ENCODE peak calls at places on chromosomes 3 and 15, in four cellular contexts. S, B, P and M are unnamed samples.

GRCh38 chr3:158808697-158809096 is 6.8 kb downstream of the MFSD1 start:
- DNase-seq in S (no peak), B (no peak), P (no peak), M (no peak)

GRCh38 chr3:134369231-134369741 is 5.0 kb downstream of the AMOTL2 start:
- DNase-seq in S (no peak), B (no peak), P (no peak), M (no peak)

GRCh38 chr3:55207744-55208143 is 279.4 kb downstream of the WNT5A start:
- DNase-seq in S (no peak), B (no peak), P (no peak), M (no peak)

GRCh38 chr15:41968738-41969137 is 3.6 kb downstream of the EHD4 start:
- DNase-seq in S (no peak), B (no peak), P (peak; percentile 28), M (no peak)

GRCh38 chr3:113664523-113665094 is 31.8 kb downstream of the USF3 start:
- DNase-seq in S (peak; percentile 25), B (no peak), P (no peak), M (no peak)

GRCh38 chr3:69328903-69329302 is 57.0 kb downstream of the FRMD4B start:
- DNase-seq in S (no peak), B (no peak), P (no peak), M (no peak)

GRCh38 chr3:196970547-196971093 is 2.0 kb upstream of the PIGZ start:
- DNase-seq in S (no peak), B (no peak), P (no peak), M (no peak)

GRCh38 chr3:45110185-45110833 is 35.9 kb downstream of the CDCP1 start:
- DNase-seq in S (peak; percentile 53), B (no peak), P (no peak), M (no peak)

GRCh38 chr3:149472393-149472792 is 2.1 kb upstream of the TM4SF4 start:
- DNase-seq in S (no peak), B (no peak), P (no peak), M (no peak)

GRCh38 chr3:179967622-179968021 is 69.1 kb downstream of the PEX5L start:
- DNase-seq in S (no peak), B (no peak), P (no peak), M (no peak)

GRCh38 chr3:153038367-153038766 is 123.7 kb upstream of the RAP2B start:
- DNase-seq in S (no peak), B (no peak), P (no peak), M (no peak)

GRCh38 chr3:55488398-55489055 is 1.4 kb upstream of the WNT5A start:
- DNase-seq in S (no peak), B (peak; percentile 15), P (peak; percentile 26), M (peak; percentile 56)

DNA sequence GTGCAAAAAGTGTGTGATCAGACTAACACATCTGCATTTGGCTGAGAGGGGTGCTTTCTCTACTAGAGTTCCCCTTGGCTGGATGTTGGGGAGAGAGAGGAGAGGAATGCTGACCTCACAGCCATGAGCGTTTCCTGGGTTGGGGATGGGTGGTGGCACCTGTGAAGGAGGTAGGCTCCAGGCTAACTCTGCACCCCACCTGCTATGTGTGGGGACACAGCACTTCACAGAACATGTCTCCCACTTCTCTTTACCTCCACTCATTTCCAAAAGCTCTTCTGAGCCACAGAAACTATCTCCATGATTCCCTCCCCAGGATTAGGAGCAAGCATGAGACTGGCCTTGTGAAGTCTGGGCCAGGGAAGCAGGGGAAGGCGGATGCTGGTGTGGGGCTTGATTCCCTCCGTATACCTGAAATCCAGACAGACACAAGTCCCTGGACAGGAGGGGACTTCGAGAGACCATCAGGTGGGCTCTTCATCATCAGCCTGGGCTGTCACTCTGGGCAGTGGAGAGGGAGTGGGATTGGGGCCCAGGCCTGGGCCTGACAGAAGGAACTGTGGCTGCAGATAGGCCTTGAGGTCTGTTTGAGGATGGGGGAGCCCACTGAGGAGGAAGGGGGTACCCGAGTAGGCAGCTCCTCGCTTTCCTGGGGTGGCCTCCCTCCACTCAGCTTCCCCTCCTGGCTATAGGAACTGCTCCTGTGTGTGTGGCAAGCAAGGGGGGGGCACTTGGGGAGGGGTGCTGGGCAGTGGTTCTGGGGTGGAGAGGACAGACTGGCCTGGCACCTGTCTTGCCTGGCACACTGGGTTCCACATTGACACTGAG is 40.7 kb downstream of the FEM1B start:
- DNase-seq in S (no peak), B (no peak), P (no peak), M (no peak)
- TF ChIP-seq TARDBP in S (no peak), B (no peak), P (no peak), M (no peak)

GRCh38 chr15:77040673-77041072 is 30.2 kb downstream of the TSPAN3 start:
- DNase-seq in S (no peak), B (no peak), P (no peak), M (no peak)

GRCh38 chr15:77042245-77042644 is 28.7 kb downstream of the TSPAN3 start:
- DNase-seq in S (no peak), B (no peak), P (no peak), M (no peak)

GRCh38 chr15:77044228-77045042 is 26.5 kb downstream of the TSPAN3 start:
- DNase-seq in S (no peak), B (no peak), P (no peak), M (no peak)

GRCh38 chr15:77045985-77046384 is 24.9 kb downstream of the TSPAN3 start:
- DNase-seq in S (no peak), B (no peak), P (no peak), M (no peak)

DNA sequence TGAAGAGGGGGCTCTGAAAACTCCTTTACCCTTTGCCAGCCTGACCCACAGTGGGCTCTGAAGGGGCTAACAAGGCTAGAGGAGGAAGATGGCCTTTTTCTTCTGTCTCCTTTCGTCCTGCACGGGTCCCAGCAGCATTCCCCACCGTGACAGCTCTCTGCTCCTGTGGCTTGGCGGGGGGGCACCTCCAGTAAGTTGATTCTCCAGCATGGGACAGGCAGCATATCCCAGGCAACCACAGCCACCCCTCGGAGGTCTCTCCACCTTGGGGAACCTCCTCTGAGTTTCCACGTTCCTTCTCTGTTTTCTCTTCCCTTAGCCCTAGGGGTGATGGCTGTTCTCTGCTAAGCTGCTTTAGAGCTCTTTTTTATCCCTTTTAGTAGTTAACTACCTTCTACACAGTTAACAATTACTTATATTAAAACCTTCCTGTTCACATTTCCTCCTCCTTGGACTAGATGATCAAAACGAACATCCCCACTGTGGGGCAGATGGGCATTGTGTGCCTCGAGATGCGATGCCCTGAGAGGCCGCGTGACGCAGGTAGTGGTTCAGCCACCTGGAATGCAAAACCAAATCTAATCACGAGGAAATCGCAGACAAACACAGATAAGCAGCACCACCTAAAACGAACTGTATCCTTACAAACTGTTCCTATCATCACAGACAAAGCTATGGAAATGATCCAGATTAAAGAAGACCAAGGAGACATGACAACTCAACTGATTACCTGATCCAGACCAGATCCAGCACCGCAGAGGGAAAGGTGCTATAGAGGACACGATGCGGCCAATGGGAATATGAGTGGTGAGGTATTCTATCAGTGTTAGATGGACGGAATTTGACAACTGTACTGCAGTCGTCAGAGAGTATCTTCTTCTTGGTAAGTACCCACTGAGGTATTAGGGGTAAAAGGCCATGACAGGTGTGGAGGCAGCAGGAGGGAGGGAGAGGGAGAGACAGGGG is 27.7 kb downstream of the TSPAN3 start:
- DNase-seq in S (no peak), B (no peak), P (no peak), M (no peak)
- TF ChIP-seq BHLHE40 in S (no peak), B (no peak), P (no peak), M (no peak)

DNA sequence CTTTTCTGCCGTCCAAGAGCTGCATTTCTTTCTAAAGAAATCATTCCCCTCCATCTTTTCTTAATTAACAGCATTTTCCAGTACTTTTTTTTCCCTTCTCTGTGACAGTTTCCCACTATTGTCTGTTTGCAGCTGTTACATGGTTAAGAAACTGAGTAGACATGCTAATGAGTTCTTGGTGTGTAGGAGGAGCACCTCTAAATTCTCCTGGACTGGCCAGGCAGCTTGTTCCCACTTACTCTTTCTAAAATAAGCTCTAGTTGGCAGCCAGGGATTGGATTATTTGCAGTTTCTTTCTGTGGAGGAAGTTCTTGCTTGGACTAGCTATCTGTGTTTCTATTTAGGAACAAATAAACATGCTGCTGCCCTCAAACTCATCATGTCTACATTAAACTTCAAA is 235.1 kb upstream of the GAP43 start:
- DNase-seq in S (no peak), B (no peak), P (no peak), M (no peak)
- TF ChIP-seq TARDBP in S (no peak), B (no peak), P (no peak), M (no peak)

GRCh38 chr3:122343654-122344053 is 18.6 kb downstream of the CSTA start:
- DNase-seq in S (no peak), B (no peak), P (no peak), M (no peak)
- TF ChIP-seq BHLHE40 in S (no peak), B (no peak), P (no peak), M (no peak)

GRCh38 chr3:94036909-94037507 is 8.6 kb upstream of the STX19 start:
- DNase-seq in S (peak; percentile 29), B (peak; percentile 6), P (no peak), M (peak; percentile 30)
- TF ChIP-seq TARDBP in S (no peak), B (no peak), P (no peak), M (no peak)

GRCh38 chr3:106345353-106346027 is 476.7 kb upstream of the CBLB start:
- DNase-seq in S (no peak), B (no peak), P (no peak), M (no peak)
- TF ChIP-seq BHLHE40 in S (no peak), B (no peak), P (no peak), M (no peak)

GRCh38 chr3:11260460-11260859 is 11.7 kb upstream of the ATG7 start:
- DNase-seq in S (no peak), B (no peak), P (no peak), M (no peak)

GRCh38 chr3:11254876-11255275 is 17.3 kb upstream of the ATG7 start:
- DNase-seq in S (no peak), B (no peak), P (no peak), M (no peak)

DNA sequence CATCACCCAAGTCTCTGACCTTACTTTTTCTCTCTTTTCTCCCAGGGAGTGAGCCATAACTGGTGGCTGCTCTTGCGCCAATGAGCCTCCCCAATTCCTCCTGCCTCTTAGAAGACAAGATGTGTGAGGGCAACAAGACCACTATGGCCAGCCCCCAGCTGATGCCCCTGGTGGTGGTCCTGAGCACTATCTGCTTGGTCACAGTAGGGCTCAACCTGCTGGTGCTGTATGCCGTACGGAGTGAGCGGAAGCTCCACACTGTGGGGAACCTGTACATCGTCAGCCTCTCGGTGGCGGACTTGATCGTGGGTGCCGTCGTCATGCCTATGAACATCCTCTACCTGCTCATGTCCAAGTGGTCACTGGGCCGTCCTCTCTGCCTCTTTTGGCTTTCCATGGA is 13.2 kb upstream of the ATG7 start:
- DNase-seq in S (no peak), B (no peak), P (no peak), M (no peak)
- TF ChIP-seq TARDBP in S (no peak), B (no peak), P (no peak), M (no peak)

DNA sequence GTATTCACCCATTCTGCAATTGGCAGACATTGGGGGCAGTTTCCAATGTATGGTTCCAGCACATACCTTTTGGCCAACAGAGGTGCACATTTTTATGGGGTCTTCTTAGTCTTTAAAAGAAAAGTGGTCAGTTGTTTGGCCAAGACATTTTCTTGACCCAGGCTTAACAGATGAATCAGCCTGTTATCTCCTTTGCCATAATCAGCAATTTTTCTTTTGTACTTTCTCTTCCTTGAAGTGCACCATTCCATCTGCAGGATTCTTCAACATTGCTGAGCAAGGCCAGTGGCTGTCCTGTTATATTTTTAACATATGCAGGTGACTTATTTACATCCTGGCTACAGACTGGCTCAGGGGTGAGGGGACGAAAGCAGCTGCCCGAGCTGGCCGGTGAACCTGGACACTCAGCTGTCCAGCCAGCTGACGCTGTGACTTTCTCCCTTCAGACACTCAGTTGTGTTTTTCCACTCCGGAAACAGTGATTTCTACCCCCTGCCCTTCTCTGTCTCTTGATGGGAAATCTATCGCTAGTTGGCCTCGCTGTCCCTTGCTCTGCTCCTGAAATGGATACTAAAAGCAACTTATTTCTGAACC is 96.5 kb upstream of the TNFAIP8L3 start:
- DNase-seq in S (no peak), B (no peak), P (no peak), M (no peak)
- TF ChIP-seq BHLHE40 in S (no peak), B (no peak), P (no peak), M (no peak)